ENCODE peak calls at places on chromosomes 7 and 10, in five cellular contexts. One of them, this sample, is unnamed.

GRCh38 chr7:92833024-92833765 is 3.2 kb downstream of the CDK6 start:
- DNase-seq in spleen: peak
- DNase-seq in Jurkat, Clone E6-1: peak
- DNase-seq in dorsolateral prefrontal cortex: peak
- DNase-seq in brain microvascular endothelial cell: peak
- DNase-seq in this sample: peak

GRCh38 chr10:83706120-83706519 is 433.2 kb upstream of the GHITM start:
- DNase-seq in spleen: no peak
- DNase-seq in Jurkat, Clone E6-1: no peak
- DNase-seq in dorsolateral prefrontal cortex: no peak
- DNase-seq in brain microvascular endothelial cell: no peak
- DNase-seq in this sample: no peak

GRCh38 chr7:91050677-91051076 is 213.6 kb upstream of the FZD1 start:
- DNase-seq in spleen: no peak
- DNase-seq in Jurkat, Clone E6-1: peak
- DNase-seq in dorsolateral prefrontal cortex: no peak
- DNase-seq in brain microvascular endothelial cell: no peak
- DNase-seq in this sample: no peak

GRCh38 chr10:17563452-17563851 is 53.7 kb downstream of the HACD1 start:
- DNase-seq in spleen: no peak
- DNase-seq in Jurkat, Clone E6-1: no peak
- DNase-seq in dorsolateral prefrontal cortex: no peak
- DNase-seq in brain microvascular endothelial cell: no peak
- DNase-seq in this sample: no peak

GRCh38 chr10:89741126-89741762 is 39.9 kb downstream of the KIF20B start:
- DNase-seq in spleen: no peak
- DNase-seq in Jurkat, Clone E6-1: no peak
- DNase-seq in dorsolateral prefrontal cortex: no peak
- DNase-seq in brain microvascular endothelial cell: no peak
- DNase-seq in this sample: no peak

GRCh38 chr7:137950263-137950621 is 51.6 kb downstream of the CREB3L2 start:
- DNase-seq in spleen: no peak
- DNase-seq in Jurkat, Clone E6-1: no peak
- DNase-seq in dorsolateral prefrontal cortex: no peak
- DNase-seq in brain microvascular endothelial cell: no peak
- DNase-seq in this sample: peak

GRCh38 chr7:107103369-107103768 is 58.9 kb downstream of the PRKAR2B start:
- DNase-seq in spleen: no peak
- DNase-seq in Jurkat, Clone E6-1: no peak
- DNase-seq in dorsolateral prefrontal cortex: no peak
- DNase-seq in brain microvascular endothelial cell: peak
- DNase-seq in this sample: no peak

GRCh38 chr7:138449580-138449979 is 10.5 kb upstream of the TRIM24 start:
- DNase-seq in spleen: no peak
- DNase-seq in Jurkat, Clone E6-1: peak
- DNase-seq in dorsolateral prefrontal cortex: no peak
- DNase-seq in brain microvascular endothelial cell: no peak
- DNase-seq in this sample: peak

GRCh38 chr10:11782793-11783557 is 40.2 kb upstream of the PROSER2 start:
- DNase-seq in spleen: peak
- DNase-seq in Jurkat, Clone E6-1: peak
- DNase-seq in dorsolateral prefrontal cortex: no peak
- DNase-seq in brain microvascular endothelial cell: peak
- DNase-seq in this sample: peak

GRCh38 chr7:111098011-111098925 is 7.3 kb downstream of the LRRN3 start:
- DNase-seq in spleen: no peak
- DNase-seq in Jurkat, Clone E6-1: no peak
- DNase-seq in dorsolateral prefrontal cortex: no peak
- DNase-seq in brain microvascular endothelial cell: peak
- DNase-seq in this sample: peak

GRCh38 chr10:104681485-104681884 is 40.4 kb downstream of the SORCS3 start:
- DNase-seq in spleen: no peak
- DNase-seq in Jurkat, Clone E6-1: no peak
- DNase-seq in dorsolateral prefrontal cortex: no peak
- DNase-seq in brain microvascular endothelial cell: no peak
- DNase-seq in this sample: no peak

GRCh38 chr7:122942059-122942458 is 53.4 kb downstream of the TAS2R16 start:
- DNase-seq in spleen: no peak
- DNase-seq in Jurkat, Clone E6-1: no peak
- DNase-seq in dorsolateral prefrontal cortex: no peak
- DNase-seq in brain microvascular endothelial cell: no peak
- DNase-seq in this sample: no peak

GRCh38 chr10:130018253-130018652 is 54.2 kb upstream of the EBF3 start:
- DNase-seq in spleen: no peak
- DNase-seq in Jurkat, Clone E6-1: peak
- DNase-seq in dorsolateral prefrontal cortex: no peak
- DNase-seq in brain microvascular endothelial cell: peak
- DNase-seq in this sample: no peak

GRCh38 chr7:26167293-26167934 is 15.4 kb downstream of the NFE2L3 start:
- DNase-seq in spleen: no peak
- DNase-seq in Jurkat, Clone E6-1: no peak
- DNase-seq in dorsolateral prefrontal cortex: no peak
- DNase-seq in brain microvascular endothelial cell: no peak
- DNase-seq in this sample: peak

GRCh38 chr7:17640730-17641377 is 299.4 kb downstream of the SNX13 start:
- DNase-seq in spleen: no peak
- DNase-seq in Jurkat, Clone E6-1: peak
- DNase-seq in dorsolateral prefrontal cortex: no peak
- DNase-seq in brain microvascular endothelial cell: peak
- DNase-seq in this sample: no peak

GRCh38 chr7:137930616-137931015 is 71.3 kb downstream of the CREB3L2 start:
- DNase-seq in spleen: no peak
- DNase-seq in Jurkat, Clone E6-1: no peak
- DNase-seq in dorsolateral prefrontal cortex: no peak
- DNase-seq in brain microvascular endothelial cell: peak
- DNase-seq in this sample: no peak

GRCh38 chr10:34906021-34906965 is 91.2 kb upstream of the PARD3 start:
- DNase-seq in spleen: no peak
- DNase-seq in Jurkat, Clone E6-1: no peak
- DNase-seq in dorsolateral prefrontal cortex: no peak
- DNase-seq in brain microvascular endothelial cell: peak
- DNase-seq in this sample: no peak

GRCh38 chr7:81175291-81175942 is 256.6 kb upstream of the SEMA3C start:
- DNase-seq in spleen: no peak
- DNase-seq in Jurkat, Clone E6-1: no peak
- DNase-seq in dorsolateral prefrontal cortex: no peak
- DNase-seq in brain microvascular endothelial cell: no peak
- DNase-seq in this sample: no peak

GRCh38 chr10:34313888-34314287 is 501.2 kb downstream of the PARD3 start:
- DNase-seq in spleen: no peak
- DNase-seq in Jurkat, Clone E6-1: peak
- DNase-seq in dorsolateral prefrontal cortex: no peak
- DNase-seq in brain microvascular endothelial cell: no peak
- DNase-seq in this sample: no peak

GRCh38 chr10:78301891-78302738 is 268.5 kb downstream of the RPS24 start:
- DNase-seq in spleen: peak
- DNase-seq in Jurkat, Clone E6-1: no peak
- DNase-seq in dorsolateral prefrontal cortex: no peak
- DNase-seq in brain microvascular endothelial cell: no peak
- DNase-seq in this sample: peak

GRCh38 chr10:80196270-80196949 is 8.9 kb downstream of the ANXA11 start:
- DNase-seq in spleen: peak
- DNase-seq in Jurkat, Clone E6-1: no peak
- DNase-seq in dorsolateral prefrontal cortex: no peak
- DNase-seq in brain microvascular endothelial cell: peak
- DNase-seq in this sample: peak

GRCh38 chr7:101733713-101734475 is 83.5 kb upstream of the CUX1 start:
- DNase-seq in spleen: peak
- DNase-seq in Jurkat, Clone E6-1: no peak
- DNase-seq in dorsolateral prefrontal cortex: no peak
- DNase-seq in brain microvascular endothelial cell: peak
- DNase-seq in this sample: peak

GRCh38 chr10:67779455-67780205 is 58.4 kb downstream of the DNAJC12 start:
- DNase-seq in spleen: no peak
- DNase-seq in Jurkat, Clone E6-1: peak
- DNase-seq in dorsolateral prefrontal cortex: no peak
- DNase-seq in brain microvascular endothelial cell: peak
- DNase-seq in this sample: peak

GRCh38 chr10:58712982-58713381 is 200.3 kb downstream of the BICC1 start:
- DNase-seq in spleen: no peak
- DNase-seq in Jurkat, Clone E6-1: no peak
- DNase-seq in dorsolateral prefrontal cortex: no peak
- DNase-seq in brain microvascular endothelial cell: no peak
- DNase-seq in this sample: no peak

GRCh38 chr7:72818663-72819366 is 9.2 kb downstream of the TYW1B start:
- DNase-seq in spleen: no peak
- DNase-seq in Jurkat, Clone E6-1: no peak
- DNase-seq in dorsolateral prefrontal cortex: no peak
- DNase-seq in brain microvascular endothelial cell: no peak
- DNase-seq in this sample: no peak

GRCh38 chr7:158606671-158607424 is 19.2 kb upstream of the PTPRN2 start:
- DNase-seq in spleen: no peak
- DNase-seq in Jurkat, Clone E6-1: no peak
- DNase-seq in dorsolateral prefrontal cortex: no peak
- DNase-seq in brain microvascular endothelial cell: no peak
- DNase-seq in this sample: no peak

GRCh38 chr10:33136781-33137180 is 178.8 kb upstream of the ITGB1 start:
- DNase-seq in spleen: no peak
- DNase-seq in Jurkat, Clone E6-1: no peak
- DNase-seq in dorsolateral prefrontal cortex: no peak
- DNase-seq in brain microvascular endothelial cell: no peak
- DNase-seq in this sample: peak

GRCh38 chr10:72308320-72308987 is 34.7 kb downstream of the DDIT4 start:
- DNase-seq in spleen: peak
- DNase-seq in Jurkat, Clone E6-1: no peak
- DNase-seq in dorsolateral prefrontal cortex: no peak
- DNase-seq in brain microvascular endothelial cell: peak
- DNase-seq in this sample: no peak

GRCh38 chr10:84191106-84191505 is 3.2 kb upstream of the CDHR1 start:
- DNase-seq in spleen: peak
- DNase-seq in Jurkat, Clone E6-1: peak
- DNase-seq in dorsolateral prefrontal cortex: no peak
- DNase-seq in brain microvascular endothelial cell: no peak
- DNase-seq in this sample: peak

GRCh38 chr7:42964849-42965805 is 33.0 kb downstream of the MRPL32 start:
- DNase-seq in spleen: no peak
- DNase-seq in Jurkat, Clone E6-1: no peak
- DNase-seq in dorsolateral prefrontal cortex: no peak
- DNase-seq in brain microvascular endothelial cell: no peak
- DNase-seq in this sample: no peak

GRCh38 chr10:4661572-4662255 is 164.3 kb upstream of the AKR1E2 start:
- DNase-seq in spleen: peak
- DNase-seq in Jurkat, Clone E6-1: no peak
- DNase-seq in dorsolateral prefrontal cortex: no peak
- DNase-seq in brain microvascular endothelial cell: no peak
- DNase-seq in this sample: no peak

GRCh38 chr7:105196473-105196872 is 182.5 kb downstream of the KMT2E start:
- DNase-seq in spleen: no peak
- DNase-seq in Jurkat, Clone E6-1: no peak
- DNase-seq in dorsolateral prefrontal cortex: no peak
- DNase-seq in brain microvascular endothelial cell: no peak
- DNase-seq in this sample: no peak

GRCh38 chr7:105530126-105530525 is 1.9 kb upstream of the RINT1 start:
- DNase-seq in spleen: no peak
- DNase-seq in Jurkat, Clone E6-1: no peak
- DNase-seq in dorsolateral prefrontal cortex: no peak
- DNase-seq in brain microvascular endothelial cell: no peak
- DNase-seq in this sample: no peak

DNA sequence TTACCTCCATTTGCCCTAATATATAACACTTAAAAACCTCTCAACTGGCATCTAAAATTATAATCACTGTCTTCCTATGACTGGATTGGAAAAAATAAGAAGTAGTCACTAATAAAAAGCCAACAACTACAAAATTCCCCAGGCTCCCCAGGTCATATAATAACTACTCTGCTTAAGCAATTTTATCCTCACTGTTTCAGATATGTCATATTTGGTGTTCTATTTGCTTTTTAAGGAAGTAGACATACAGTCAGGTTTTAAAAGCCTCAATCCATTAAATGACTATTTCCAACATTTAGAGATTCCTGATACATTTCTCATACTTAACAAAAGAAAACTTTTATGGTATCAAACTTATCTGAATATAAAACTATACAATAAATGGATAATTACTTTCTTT is 2.4 kb downstream of the H2AZ2 start:
- DNase-seq in spleen: no peak
- DNase-seq in Jurkat, Clone E6-1: no peak
- DNase-seq in dorsolateral prefrontal cortex: no peak
- DNase-seq in brain microvascular endothelial cell: no peak
- DNase-seq in this sample: no peak
- H3K4me3 ChIP-seq in spleen: no peak
- H3K4me3 ChIP-seq in Jurkat, Clone E6-1: no peak
- H3K4me3 ChIP-seq in dorsolateral prefrontal cortex: no peak
- H3K4me3 ChIP-seq in brain microvascular endothelial cell: no peak
- H3K4me3 ChIP-seq in this sample: peak

GRCh38 chr7:100568936-100569844 is 4.5 kb downstream of the SAP25 start:
- DNase-seq in spleen: peak
- DNase-seq in Jurkat, Clone E6-1: no peak
- DNase-seq in dorsolateral prefrontal cortex: no peak
- DNase-seq in brain microvascular endothelial cell: no peak
- DNase-seq in this sample: no peak
- H3K4me3 ChIP-seq in spleen: peak
- H3K4me3 ChIP-seq in Jurkat, Clone E6-1: no peak
- H3K4me3 ChIP-seq in dorsolateral prefrontal cortex: peak
- H3K4me3 ChIP-seq in brain microvascular endothelial cell: peak
- H3K4me3 ChIP-seq in this sample: no peak

GRCh38 chr10:133235265-133235664 is 2.4 kb upstream of the VENTX start:
- DNase-seq in spleen: no peak
- DNase-seq in Jurkat, Clone E6-1: no peak
- DNase-seq in dorsolateral prefrontal cortex: no peak
- DNase-seq in brain microvascular endothelial cell: no peak
- DNase-seq in this sample: no peak

GRCh38 chr10:133235891-133236321 is 1.7 kb upstream of the VENTX start:
- DNase-seq in spleen: no peak
- DNase-seq in Jurkat, Clone E6-1: no peak
- DNase-seq in dorsolateral prefrontal cortex: no peak
- DNase-seq in brain microvascular endothelial cell: no peak
- DNase-seq in this sample: no peak

GRCh38 chr10:133236411-133237240 is 1.0 kb upstream of the VENTX start:
- DNase-seq in spleen: no peak
- DNase-seq in Jurkat, Clone E6-1: no peak
- DNase-seq in dorsolateral prefrontal cortex: no peak
- DNase-seq in brain microvascular endothelial cell: no peak
- DNase-seq in this sample: no peak

GRCh38 chr10:133238066-133238804 is 580 bp downstream of the VENTX start:
- DNase-seq in spleen: no peak
- DNase-seq in Jurkat, Clone E6-1: no peak
- DNase-seq in dorsolateral prefrontal cortex: no peak
- DNase-seq in brain microvascular endothelial cell: no peak
- DNase-seq in this sample: no peak

GRCh38 chr10:133237241-133238065 is at the start of gene VENTX:
- DNase-seq in spleen: no peak
- DNase-seq in Jurkat, Clone E6-1: no peak
- DNase-seq in dorsolateral prefrontal cortex: no peak
- DNase-seq in brain microvascular endothelial cell: no peak
- DNase-seq in this sample: no peak
- H3K4me3 ChIP-seq in spleen: peak
- H3K4me3 ChIP-seq in Jurkat, Clone E6-1: no peak
- H3K4me3 ChIP-seq in dorsolateral prefrontal cortex: peak
- H3K4me3 ChIP-seq in brain microvascular endothelial cell: no peak
- H3K4me3 ChIP-seq in this sample: no peak

DNA sequence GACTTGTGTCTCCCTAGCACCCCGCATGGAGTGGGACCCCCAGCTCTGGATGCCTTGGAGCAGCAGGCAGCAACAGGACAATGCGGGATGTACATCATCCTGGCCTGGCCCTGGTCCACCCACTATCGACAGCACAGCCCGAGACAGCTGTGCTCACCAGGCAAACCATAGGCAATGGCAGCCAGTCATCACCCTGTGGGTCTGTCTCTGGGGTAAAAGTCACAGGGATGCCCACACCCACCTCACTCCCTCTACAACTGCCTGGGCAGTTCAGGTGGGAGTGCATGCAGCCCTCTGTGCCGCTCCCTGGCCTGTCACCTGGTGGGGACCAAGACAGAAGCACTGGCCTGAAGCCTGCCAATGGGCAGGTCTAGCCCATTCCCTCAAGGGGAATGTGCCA is 147.8 kb downstream of the GRID1 start:
- DNase-seq in spleen: no peak
- DNase-seq in Jurkat, Clone E6-1: no peak
- DNase-seq in dorsolateral prefrontal cortex: no peak
- DNase-seq in brain microvascular endothelial cell: no peak
- DNase-seq in this sample: no peak
- H3K4me3 ChIP-seq in spleen: no peak
- H3K4me3 ChIP-seq in Jurkat, Clone E6-1: no peak
- H3K4me3 ChIP-seq in dorsolateral prefrontal cortex: no peak
- H3K4me3 ChIP-seq in brain microvascular endothelial cell: no peak
- H3K4me3 ChIP-seq in this sample: no peak

This sample was measured in CD4-positive, CD25-positive, alpha-beta regulatory T cell.